ENCODE peak calls at places on chromosomes 2 and 18, in nine cellular contexts. T is lung, H is GM12864, K is HFF-Myc, G is hepatocyte, N is kidney, I is tibial nerve, D is SK-N-SH, A is WERI-Rb-1. O is an unnamed sample.

GRCh38 chr2:190205643-190206042 is 114.0 kb downstream of the HIBCH start:
- DNase-seq in T (no peak), I (no peak), N (no peak), A (no peak), K (no peak), G (no peak), D (no peak), H (no peak), O (no peak)

GRCh38 chr2:149329068-149329467 is 1.3 kb upstream of the LYPD6 start:
- DNase-seq in D (peak), K (no peak), H (no peak), G (peak), A (peak), T (no peak), I (no peak), N (no peak), O (no peak)

GRCh38 chr2:101517753-101518152 is 42.8 kb upstream of the RFX8 start:
- DNase-seq in N (no peak), K (peak), I (no peak), T (no peak), D (no peak), G (no peak), H (no peak), A (no peak), O (no peak)

GRCh38 chr2:11166476-11166875 is 11.2 kb downstream of the SLC66A3 start:
- DNase-seq in D (no peak), N (no peak), K (no peak), H (no peak), G (no peak), T (no peak), A (no peak), I (no peak), O (peak)

GRCh38 chr2:74816540-74817331 is 17.2 kb upstream of the HK2 start:
- DNase-seq in H (no peak), A (no peak), K (no peak), T (no peak), D (peak), I (no peak), N (no peak), G (peak), O (no peak)

GRCh38 chr2:100935372-100935752 is 66.7 kb upstream of the RPL31 start:
- DNase-seq in K (no peak), G (no peak), A (no peak), N (no peak), T (no peak), D (no peak), I (no peak), H (no peak), O (no peak)

GRCh38 chr2:197121255-197121654 is 189.3 kb downstream of the ANKRD44 start:
- DNase-seq in A (no peak), D (no peak), N (no peak), K (no peak), H (no peak), I (no peak), G (no peak), T (no peak), O (no peak)

GRCh38 chr2:230807686-230808085 is 57.1 kb upstream of the ITM2C start:
- DNase-seq in K (no peak), G (no peak), H (no peak), I (no peak), A (no peak), N (no peak), T (no peak), D (no peak), O (no peak)

GRCh38 chr18:64233855-64234254 is 85.0 kb upstream of the LINC00305 start:
- DNase-seq in N (no peak), K (no peak), T (no peak), I (no peak), D (no peak), G (no peak), H (no peak), A (no peak), O (no peak)

GRCh38 chr2:126804347-126804746 is 94.3 kb upstream of the TEX51 start:
- DNase-seq in H (no peak), K (no peak), N (no peak), I (no peak), A (no peak), D (no peak), G (no peak), T (no peak), O (peak)

GRCh38 chr2:169928463-169928864 is 101.2 kb downstream of the UBR3 start:
- DNase-seq in K (peak), A (no peak), T (no peak), H (peak), D (peak), G (peak), I (no peak), N (no peak), O (no peak)

GRCh38 chr2:176554107-176555048 is 285.1 kb downstream of the MTX2 start:
- DNase-seq in A (peak), D (peak), H (no peak), K (peak), I (peak), N (no peak), G (peak), T (peak), O (no peak)

GRCh38 chr18:12990128-12990485 is 1.1 kb upstream of the CEP192 start:
- DNase-seq in T (no peak), N (no peak), K (no peak), H (no peak), I (no peak), A (no peak), D (no peak), G (no peak), O (no peak)

GRCh38 chr2:28705743-28706142 is 45.9 kb upstream of the PPP1CB start:
- DNase-seq in A (no peak), K (no peak), I (no peak), D (no peak), H (no peak), N (no peak), G (peak), T (no peak), O (no peak)

GRCh38 chr2:153222231-153223165 is 256.1 kb downstream of the RPRM start:
- DNase-seq in K (no peak), D (peak), H (no peak), G (no peak), N (peak), I (no peak), A (no peak), T (no peak), O (no peak)

GRCh38 chr2:212970132-212970531 is 181.3 kb downstream of the IKZF2 start:
- DNase-seq in T (no peak), N (no peak), G (no peak), I (no peak), D (no peak), A (no peak), H (no peak), K (no peak), O (no peak)

DNA sequence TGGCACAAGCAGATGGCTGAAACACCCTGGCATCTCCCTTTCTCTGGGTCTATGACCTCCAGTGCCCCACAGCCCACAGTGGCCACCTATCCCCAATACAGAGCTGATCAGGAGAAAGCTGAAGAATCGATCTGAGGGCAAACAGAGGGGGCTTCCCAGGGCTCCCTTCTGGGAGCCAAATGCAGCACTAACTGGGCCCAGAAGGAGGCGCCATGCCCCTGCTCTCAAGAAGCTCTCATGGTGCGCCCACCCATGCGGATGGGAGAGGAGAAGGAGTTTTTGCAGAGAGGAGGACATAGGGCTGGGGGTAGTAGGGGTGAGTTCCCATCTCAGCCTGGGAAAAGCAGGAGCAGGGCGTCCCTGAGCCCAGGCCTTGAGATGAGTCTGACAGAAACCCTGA is 787.3 kb upstream of the RAB6C start:
- DNase-seq in D (peak), I (no peak), A (no peak), N (no peak), T (no peak), K (no peak), G (no peak), H (no peak), O (no peak)
- TF ChIP-seq CTCF in D (no peak), I (no peak), A (peak), N (no peak), T (no peak), K (no peak), G (no peak), H (peak), O (no peak)

GRCh38 chr2:229080172-229080571 is 190.9 kb downstream of the PID1 start:
- DNase-seq in G (no peak), N (no peak), D (no peak), T (no peak), I (no peak), H (no peak), K (no peak), A (no peak), O (no peak)
- TF ChIP-seq CTCF in G (no peak), N (no peak), D (no peak), T (no peak), I (no peak), H (no peak), K (no peak), A (no peak), O (no peak)

DNA sequence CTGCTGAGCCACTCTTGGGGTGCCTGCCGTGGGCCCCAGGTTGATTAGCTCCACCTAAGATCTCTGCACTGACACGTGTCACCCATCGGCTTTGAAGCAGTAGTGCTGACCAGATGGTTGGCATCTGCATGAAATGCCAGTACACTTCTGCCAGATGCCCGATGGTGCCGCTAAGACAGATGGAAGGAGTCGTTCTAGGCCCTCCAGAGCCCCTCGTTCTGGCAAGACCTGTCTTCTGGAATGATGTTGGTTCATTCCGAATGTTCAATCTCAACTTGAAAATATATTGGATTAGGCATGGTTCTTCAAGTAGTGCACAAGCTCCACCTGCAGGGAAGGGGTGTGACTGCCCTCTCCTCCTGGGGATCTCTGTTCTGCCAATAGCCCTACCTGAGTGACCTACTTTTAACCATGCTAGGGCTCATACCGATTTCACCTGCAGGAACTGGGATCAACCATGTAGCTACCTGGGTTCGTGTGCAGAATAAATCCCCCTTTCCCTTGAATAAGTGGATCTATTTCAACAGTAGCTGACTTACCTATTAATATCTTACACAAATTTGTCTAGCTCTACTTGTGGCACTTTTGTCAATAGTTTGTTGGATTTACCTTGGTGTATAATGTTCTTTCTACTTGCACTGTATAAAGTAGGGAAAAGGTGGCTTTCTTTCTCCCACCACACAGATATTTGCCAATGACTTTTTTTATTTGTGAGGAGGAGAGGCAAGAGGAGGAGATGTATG is 342.6 kb downstream of the CTNNA2 start:
- DNase-seq in I (no peak), K (no peak), H (no peak), A (peak), D (peak), T (no peak), G (peak), N (no peak), O (no peak)
- TF ChIP-seq CTCF in I (no peak), K (peak), H (no peak), A (peak), D (peak), T (no peak), G (peak), N (no peak), O (peak)

GRCh38 chr2:40285391-40285790 is 166.5 kb downstream of the SLC8A1 start:
- DNase-seq in I (no peak), G (no peak), H (no peak), N (no peak), D (no peak), K (no peak), A (no peak), T (no peak), O (no peak)

GRCh38 chr2:40282428-40282827 is 169.5 kb downstream of the SLC8A1 start:
- DNase-seq in D (no peak), I (no peak), K (no peak), N (no peak), H (no peak), T (no peak), G (no peak), A (no peak), O (no peak)

GRCh38 chr2:40286721-40287120 is 165.2 kb downstream of the SLC8A1 start:
- DNase-seq in A (no peak), G (no peak), N (no peak), H (no peak), D (no peak), T (no peak), K (no peak), I (no peak), O (no peak)

GRCh38 chr2:40283111-40283909 is 168.6 kb downstream of the SLC8A1 start:
- DNase-seq in N (no peak), I (no peak), G (no peak), K (no peak), A (no peak), T (no peak), D (no peak), H (no peak), O (no peak)

DNA sequence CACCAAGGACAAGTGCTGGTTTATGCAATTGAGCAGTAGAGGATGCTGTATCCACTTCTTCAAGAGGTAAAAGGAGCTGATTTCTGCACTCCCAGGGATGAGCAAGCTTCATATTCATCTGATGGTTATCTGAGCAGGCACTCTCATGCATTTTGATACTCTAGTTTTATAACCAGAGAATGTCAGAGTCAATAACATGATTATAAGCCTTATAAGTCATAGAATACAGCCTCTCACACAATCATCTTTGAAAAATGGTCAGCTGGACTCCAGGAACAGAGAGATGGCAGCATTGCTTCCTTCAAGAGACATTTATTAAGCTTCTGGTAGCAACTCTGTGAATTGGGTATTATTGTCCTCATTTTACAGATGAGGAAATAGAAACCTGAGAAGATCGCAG is 167.1 kb downstream of the SLC8A1 start:
- DNase-seq in T (no peak), D (no peak), I (no peak), A (no peak), N (no peak), G (no peak), K (no peak), H (no peak), O (no peak)
- TF ChIP-seq CTCF in T (no peak), D (peak), I (no peak), A (no peak), N (no peak), G (no peak), K (no peak), H (no peak), O (peak)

DNA sequence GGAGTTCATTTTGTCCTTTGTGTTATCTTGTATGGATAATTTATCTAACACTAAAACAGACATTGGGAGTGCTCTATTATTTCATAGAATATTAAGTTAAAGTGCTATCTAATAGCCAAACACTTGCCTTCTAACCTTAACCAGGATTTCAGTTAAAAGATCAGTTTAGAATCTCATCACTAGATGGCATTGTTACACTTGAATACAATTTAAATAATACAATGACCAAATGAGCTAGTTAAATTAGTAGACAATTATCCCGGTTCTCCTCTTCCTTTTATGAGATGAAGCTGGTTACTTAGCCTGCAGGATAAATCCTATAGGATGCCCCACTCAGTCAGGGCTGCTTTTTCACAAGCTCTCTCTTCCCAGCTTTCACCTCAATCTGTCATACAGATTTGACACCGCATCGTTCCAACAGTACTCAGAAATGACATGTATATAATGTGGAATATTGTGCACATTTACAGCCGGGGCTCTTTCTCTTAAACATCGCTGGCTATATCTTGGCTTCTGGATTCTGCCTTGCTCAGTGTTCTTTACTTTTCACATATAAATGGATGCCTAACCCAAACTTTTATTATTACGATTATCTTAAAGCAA is 678.8 kb downstream of the KCNJ3 start:
- DNase-seq in K (no peak), N (no peak), T (no peak), I (no peak), G (peak), D (no peak), A (no peak), H (no peak), O (no peak)
- TF ChIP-seq CTCF in K (no peak), N (peak), T (no peak), I (peak), G (peak), D (peak), A (no peak), H (peak), O (peak)

GRCh38 chr2:207223051-207223450 is 57.3 kb upstream of the KLF7 start:
- DNase-seq in K (no peak), A (peak), I (no peak), T (no peak), H (no peak), N (no peak), D (no peak), G (no peak), O (no peak)
- TF ChIP-seq CTCF in K (no peak), A (no peak), I (no peak), T (no peak), H (no peak), N (no peak), D (no peak), G (no peak), O (no peak)

GRCh38 chr2:111663471-111663951 is 220.5 kb downstream of the ANAPC1 start:
- DNase-seq in G (peak), I (no peak), D (no peak), H (no peak), K (no peak), N (no peak), T (peak), A (no peak), O (peak)
- TF ChIP-seq CTCF in G (peak), I (no peak), D (peak), H (no peak), K (no peak), N (no peak), T (no peak), A (no peak), O (peak)

GRCh38 chr2:34368304-34368703 is 769.2 kb upstream of the FAM98A start:
- DNase-seq in A (no peak), H (no peak), N (no peak), G (no peak), I (no peak), K (no peak), T (no peak), D (no peak), O (no peak)
- TF ChIP-seq CTCF in A (no peak), H (no peak), N (no peak), G (no peak), I (no peak), K (no peak), T (no peak), D (no peak), O (no peak)

O was measured in osteocyte.